ENCODE peak calls at places on chromosomes 12 and 14, in four cellular contexts. One of them, this sample, is unnamed.

GRCh38 chr12:10339441-10339840 is 31.8 kb downstream of the KLRD1 start:
- DNase-seq in small intestine: no peak
- DNase-seq in HCT116: peak; percentile 23
- DNase-seq in upper lobe of right lung: no peak
- DNase-seq in this sample: peak; percentile 48

GRCh38 chr14:64845878-64846277 is 33.8 kb downstream of the SPTB start:
- DNase-seq in small intestine: no peak
- DNase-seq in HCT116: no peak
- DNase-seq in upper lobe of right lung: no peak
- DNase-seq in this sample: peak; percentile 33

GRCh38 chr12:111451649-111452129 is 46.0 kb downstream of the SH2B3 start:
- DNase-seq in small intestine: peak; percentile 54
- DNase-seq in HCT116: peak; percentile 24
- DNase-seq in upper lobe of right lung: no peak
- DNase-seq in this sample: peak; percentile 49

GRCh38 chr14:24705840-24706239 is 71.8 kb upstream of the GZMB start:
- DNase-seq in small intestine: no peak
- DNase-seq in HCT116: no peak
- DNase-seq in upper lobe of right lung: no peak
- DNase-seq in this sample: no peak

GRCh38 chr14:77158175-77158908 is 16.8 kb upstream of the ZDHHC22 start:
- DNase-seq in small intestine: no peak
- DNase-seq in HCT116: no peak
- DNase-seq in upper lobe of right lung: no peak
- DNase-seq in this sample: peak; percentile 44

GRCh38 chr12:1130164-1130563 is 139.1 kb downstream of the ERC1 start:
- DNase-seq in small intestine: peak; percentile 93
- DNase-seq in HCT116: peak; percentile 78
- DNase-seq in upper lobe of right lung: no peak
- DNase-seq in this sample: peak; percentile 39

GRCh38 chr12:47067778-47068431 is 11.5 kb upstream of the PCED1B start:
- DNase-seq in small intestine: no peak
- DNase-seq in HCT116: no peak
- DNase-seq in upper lobe of right lung: no peak
- DNase-seq in this sample: no peak

GRCh38 chr14:68786491-68787234 is 6.2 kb downstream of the ZFP36L1 start:
- DNase-seq in small intestine: no peak
- DNase-seq in HCT116: no peak
- DNase-seq in upper lobe of right lung: no peak
- DNase-seq in this sample: peak; percentile 88

GRCh38 chr14:100662850-100663527 is 63.7 kb upstream of the DLK1 start:
- DNase-seq in small intestine: peak; percentile 74
- DNase-seq in HCT116: peak; percentile 87
- DNase-seq in upper lobe of right lung: peak; percentile 79
- DNase-seq in this sample: peak; percentile 39

GRCh38 chr12:95248604-95249355 is 31.2 kb downstream of the VEZT start:
- DNase-seq in small intestine: no peak
- DNase-seq in HCT116: no peak
- DNase-seq in upper lobe of right lung: no peak
- DNase-seq in this sample: no peak

GRCh38 chr12:26435005-26435404 is 239.6 kb downstream of the SSPN start:
- DNase-seq in small intestine: peak; percentile 48
- DNase-seq in HCT116: no peak
- DNase-seq in upper lobe of right lung: no peak
- DNase-seq in this sample: no peak

GRCh38 chr12:123142518-123142840 is 8.4 kb downstream of the PITPNM2 start:
- DNase-seq in small intestine: no peak
- DNase-seq in HCT116: no peak
- DNase-seq in upper lobe of right lung: no peak
- DNase-seq in this sample: no peak
- H3K4me3 ChIP-seq in small intestine: no peak overlapping the region
- H3K4me3 ChIP-seq in HCT116: peak overlapping the region; percentile 52
- H3K4me3 ChIP-seq in upper lobe of right lung: no peak overlapping the region
- H3K4me3 ChIP-seq in this sample: no peak overlapping the region

GRCh38 chr12:123899368-123899767 is 73.3 kb downstream of the CCDC92 start:
- DNase-seq in small intestine: no peak
- DNase-seq in HCT116: no peak
- DNase-seq in upper lobe of right lung: no peak
- DNase-seq in this sample: no peak
- H3K27me3 ChIP-seq in small intestine: no peaks in the 10 kb centered on the region
- H3K27me3 ChIP-seq in HCT116: no peaks in the 10 kb centered on the region
- H3K27me3 ChIP-seq in upper lobe of right lung: no peaks in the 10 kb centered on the region
- H3K27me3 ChIP-seq in this sample: no peaks in the 10 kb centered on the region

DNA sequence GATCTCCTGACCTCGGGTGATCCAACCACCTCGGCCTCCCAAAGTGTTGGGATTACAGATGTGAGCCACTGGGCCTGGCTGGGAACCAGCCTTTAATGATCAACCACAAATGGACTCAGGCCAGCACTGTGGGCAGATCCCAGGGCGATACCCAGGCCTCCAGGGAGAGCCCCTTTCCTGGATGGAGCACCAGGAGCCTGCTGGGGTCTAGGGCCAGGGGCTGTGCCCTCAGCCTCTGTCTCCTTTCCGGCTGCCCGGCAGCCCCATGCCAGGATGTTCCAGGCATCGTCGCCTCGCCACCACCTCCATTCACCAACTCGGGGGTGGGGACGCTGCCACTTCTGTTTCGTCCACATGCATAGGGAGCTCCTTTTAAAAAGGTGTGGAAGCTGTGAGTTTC is 2.3 kb downstream of the ADGRD1 start:
- DNase-seq in small intestine: no peak
- DNase-seq in HCT116: no peak
- DNase-seq in upper lobe of right lung: no peak
- DNase-seq in this sample: no peak
- H3K4me3 ChIP-seq in small intestine: no peak overlapping the region
- H3K4me3 ChIP-seq in HCT116: no peak overlapping the region
- H3K4me3 ChIP-seq in upper lobe of right lung: peak overlapping the region; percentile 58
- H3K4me3 ChIP-seq in this sample: no peak overlapping the region

GRCh38 chr14:104926619-104927431 is 2.1 kb downstream of the PLD4 start:
- DNase-seq in small intestine: no peak
- DNase-seq in HCT116: no peak
- DNase-seq in upper lobe of right lung: no peak
- DNase-seq in this sample: no peak

GRCh38 chr14:104927432-104927816 is 2.7 kb downstream of the PLD4 start:
- DNase-seq in small intestine: no peak
- DNase-seq in HCT116: no peak
- DNase-seq in upper lobe of right lung: no peak
- DNase-seq in this sample: no peak

GRCh38 chr14:104925214-104925899 is 678 bp downstream of the PLD4 start:
- DNase-seq in small intestine: peak; percentile 23
- DNase-seq in HCT116: no peak
- DNase-seq in upper lobe of right lung: no peak
- DNase-seq in this sample: no peak

GRCh38 chr14:104924421-104925213 is at the start of gene PLD4:
- DNase-seq in small intestine: no peak
- DNase-seq in HCT116: no peak
- DNase-seq in upper lobe of right lung: no peak
- DNase-seq in this sample: no peak

DNA sequence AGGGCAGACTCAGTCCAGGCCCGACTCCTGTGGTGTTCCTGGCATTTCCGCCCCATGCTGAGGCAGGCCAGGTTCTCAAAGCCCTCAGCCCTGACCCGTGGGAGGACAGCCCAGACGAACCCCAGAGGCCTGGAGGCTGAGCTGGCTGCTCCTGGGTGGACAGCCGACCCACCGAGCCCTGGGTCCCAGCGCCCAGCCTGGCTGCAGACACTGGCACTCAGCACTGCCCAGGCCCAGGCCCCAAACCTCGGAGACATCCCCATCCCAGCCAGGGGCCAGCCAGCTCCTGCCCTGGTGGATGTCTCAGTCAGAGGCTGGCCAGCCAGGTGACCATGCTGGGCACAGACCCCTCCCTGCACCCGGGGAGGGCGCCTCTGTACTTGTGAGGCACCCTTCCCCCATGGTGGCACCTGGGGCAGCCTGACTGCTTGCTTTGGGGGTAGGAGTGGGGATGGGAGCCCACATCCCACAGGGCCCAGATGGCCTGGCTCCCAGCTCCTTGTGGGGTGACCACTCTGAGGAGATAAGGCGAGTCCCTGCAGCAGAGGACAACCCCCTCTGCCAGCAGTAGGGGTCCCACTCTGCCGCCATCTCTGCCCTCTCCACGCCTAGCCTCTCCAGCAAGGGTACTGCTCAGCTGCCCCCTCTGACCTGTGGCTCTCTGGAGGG is 1.4 kb downstream of the PLD4 start:
- DNase-seq in small intestine: no peak
- DNase-seq in HCT116: no peak
- DNase-seq in upper lobe of right lung: no peak
- DNase-seq in this sample: no peak
- H3K27me3 ChIP-seq in small intestine: no peaks in the 10 kb centered on the region
- H3K27me3 ChIP-seq in HCT116: no peaks in the 10 kb centered on the region
- H3K27me3 ChIP-seq in upper lobe of right lung: no peaks in the 10 kb centered on the region
- H3K27me3 ChIP-seq in this sample: peaks cover 2% of the 10 kb centered on the region

GRCh38 chr14:36666416-36667206 is 5.0 kb downstream of the PAX9 start:
- DNase-seq in small intestine: no peak
- DNase-seq in HCT116: no peak
- DNase-seq in upper lobe of right lung: no peak
- DNase-seq in this sample: no peak

GRCh38 chr14:36662543-36663403 is 1.1 kb downstream of the PAX9 start:
- DNase-seq in small intestine: no peak
- DNase-seq in HCT116: no peak
- DNase-seq in upper lobe of right lung: no peak
- DNase-seq in this sample: peak; percentile 34

GRCh38 chr14:36663404-36664321 is 2.0 kb downstream of the PAX9 start:
- DNase-seq in small intestine: no peak
- DNase-seq in HCT116: no peak
- DNase-seq in upper lobe of right lung: no peak
- DNase-seq in this sample: peak; percentile 26

GRCh38 chr14:36665887-36666415 is 4.3 kb downstream of the PAX9 start:
- DNase-seq in small intestine: no peak
- DNase-seq in HCT116: no peak
- DNase-seq in upper lobe of right lung: no peak
- DNase-seq in this sample: no peak

DNA sequence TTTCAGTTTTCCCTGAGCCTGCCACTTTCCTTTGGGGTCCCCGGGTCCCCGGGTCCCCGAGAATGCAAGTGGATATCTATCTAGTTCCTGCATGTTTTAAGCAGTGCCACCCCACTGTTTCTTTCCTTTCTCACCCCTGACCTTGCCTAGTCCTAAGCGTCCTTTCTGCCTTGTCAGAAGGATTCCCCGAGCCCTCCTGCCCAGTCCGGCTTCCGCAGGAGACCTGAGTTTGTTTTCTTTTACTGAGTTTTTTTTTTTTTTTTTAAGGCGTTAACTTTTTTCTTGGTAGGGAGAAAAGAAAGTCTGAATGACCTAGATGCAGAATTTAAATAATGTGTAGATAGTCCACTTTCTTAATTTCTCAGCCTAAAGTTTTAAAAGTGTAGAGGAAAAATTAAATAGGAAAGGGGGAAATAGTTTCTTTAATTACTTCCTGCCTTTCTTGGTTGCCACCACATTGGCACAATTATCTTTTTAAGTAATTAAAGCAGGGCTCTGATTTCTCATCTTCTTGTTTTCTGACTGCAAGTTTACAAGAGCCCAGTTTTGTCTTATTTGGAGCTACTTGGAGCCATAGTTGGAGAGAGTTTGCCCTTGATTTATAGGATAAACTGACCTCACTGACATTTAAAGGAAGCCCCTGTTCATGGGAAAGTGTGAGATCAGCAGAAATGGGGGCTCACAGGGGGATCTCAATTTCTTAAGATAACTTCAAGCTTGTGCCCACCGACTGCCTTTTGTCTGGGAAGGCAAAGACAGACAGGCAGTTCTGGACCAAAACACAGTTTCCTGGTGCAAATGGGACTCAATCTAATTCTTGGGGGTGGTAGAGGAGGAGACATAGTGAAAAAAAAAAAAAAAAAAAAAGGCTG is 2.9 kb downstream of the PAX9 start:
- DNase-seq in small intestine: no peak
- DNase-seq in HCT116: no peak
- DNase-seq in upper lobe of right lung: no peak
- DNase-seq in this sample: no peak
- H3K4me3 ChIP-seq in small intestine: no peak overlapping the region
- H3K4me3 ChIP-seq in HCT116: no peak overlapping the region
- H3K4me3 ChIP-seq in upper lobe of right lung: peak overlapping the region; percentile 8
- H3K4me3 ChIP-seq in this sample: peak overlapping the region; percentile 67

DNA sequence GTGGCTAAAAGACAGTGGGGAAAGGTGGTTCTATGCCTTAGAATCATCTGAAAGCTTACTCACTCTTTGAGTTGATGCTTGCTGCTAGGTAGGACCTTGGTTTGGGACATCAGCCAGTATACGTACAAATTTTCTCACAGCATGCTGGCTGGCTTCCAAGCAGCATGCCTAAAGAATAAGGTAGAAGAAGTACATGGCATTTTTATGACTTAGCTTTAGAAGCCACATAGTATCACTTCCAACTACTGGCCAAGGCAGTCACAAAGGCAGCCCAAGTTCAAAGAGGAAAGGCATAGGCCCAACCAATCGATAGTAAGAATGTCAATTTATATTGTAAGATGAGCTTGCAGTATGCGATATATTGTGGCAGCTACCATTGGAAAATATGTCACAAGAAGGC is 284.2 kb upstream of the CAND1 start:
- DNase-seq in small intestine: no peak
- DNase-seq in HCT116: no peak
- DNase-seq in upper lobe of right lung: no peak
- DNase-seq in this sample: peak; percentile 55
- H3K27me3 ChIP-seq in small intestine: no peaks in the 10 kb centered on the region
- H3K27me3 ChIP-seq in HCT116: peaks cover 43% of the 10 kb centered on the region
- H3K27me3 ChIP-seq in upper lobe of right lung: no peaks in the 10 kb centered on the region
- H3K27me3 ChIP-seq in this sample: no peaks in the 10 kb centered on the region